ENCODE peak calls at places on chromosomes 3 and 15, in six cellular contexts. J is heart left ventricle, X is ovary, I is transverse colon, E is HCT116, F is A549. Y is an unnamed sample.
A peak's percentile ranks its signal among the peaks of the same experiment; 100 is the strongest.

GRCh38 chr15:70559223-70559823 is 204.0 kb downstream of the UACA start:
- DNase-seq in J (peak; percentile 43), X (no peak), I (peak; percentile 51), E (no peak), F (no peak), Y (no peak)

GRCh38 chr3:85259748-85260147 is 301.0 kb downstream of the CADM2 start:
- DNase-seq in J (no peak), X (no peak), I (no peak), E (no peak), F (no peak), Y (no peak)

GRCh38 chr3:45134758-45135521 is 11.2 kb downstream of the CDCP1 start:
- DNase-seq in J (no peak), X (no peak), I (no peak), E (no peak), F (no peak), Y (no peak)

GRCh38 chr15:41513282-41514227 is at the start of gene LTK:
- DNase-seq in J (no peak), X (peak; percentile 42), I (peak; percentile 52), E (peak; percentile 65), F (no peak), Y (peak; percentile 53)

GRCh38 chr3:155031191-155031590 is 48.9 kb upstream of the MME start:
- DNase-seq in J (no peak), X (no peak), I (no peak), E (no peak), F (no peak), Y (no peak)

GRCh38 chr15:26894181-26894580 is 27.3 kb downstream of the GABRA5 start:
- DNase-seq in J (no peak), X (no peak), I (no peak), E (no peak), F (no peak), Y (no peak)

GRCh38 chr3:159548675-159549335 is 439.8 kb upstream of the IL12A start:
- DNase-seq in J (no peak), X (no peak), I (no peak), E (no peak), F (no peak), Y (no peak)

GRCh38 chr3:189288348-189289235 is 116.8 kb downstream of the TPRG1 start:
- DNase-seq in J (no peak), X (no peak), I (no peak), E (no peak), F (no peak), Y (peak; percentile 44)

GRCh38 chr3:100637197-100637631 is 27.8 kb downstream of the ADGRG7 start:
- DNase-seq in J (no peak), X (no peak), I (no peak), E (no peak), F (no peak), Y (no peak)

GRCh38 chr3:195914648-195915473 is 6.5 kb upstream of the TNK2 start:
- DNase-seq in J (peak; percentile 95), X (peak; percentile 92), I (peak; percentile 94), E (peak; percentile 98), F (peak; percentile 93), Y (peak; percentile 92)

GRCh38 chr3:8499181-8499611 is 2.4 kb upstream of the LMCD1 start:
- DNase-seq in J (no peak), X (no peak), I (no peak), E (no peak), F (no peak), Y (no peak)

GRCh38 chr3:146044046-146044445 is 116.9 kb downstream of the PLOD2 start:
- DNase-seq in J (no peak), X (no peak), I (no peak), E (no peak), F (no peak), Y (no peak)

GRCh38 chr3:123287051-123287961 is 85.6 kb downstream of the SEC22A start:
- DNase-seq in J (no peak), X (no peak), I (no peak), E (no peak), F (no peak), Y (no peak)

GRCh38 chr3:90015688-90016356 is 908.4 kb downstream of the EPHA3 start:
- DNase-seq in J (peak; percentile 24), X (peak; percentile 36), I (no peak), E (no peak), F (no peak), Y (no peak)

GRCh38 chr15:95277266-95277665 is 1045.9 kb downstream of the MCTP2 start:
- DNase-seq in J (no peak), X (no peak), I (no peak), E (no peak), F (no peak), Y (no peak)

GRCh38 chr15:35603298-35603697 is 57.3 kb upstream of the DPH6 start:
- DNase-seq in J (no peak), X (no peak), I (no peak), E (no peak), F (no peak), Y (peak; percentile 12)

GRCh38 chr3:187490366-187490765 is 122.2 kb downstream of the RTP4 start:
- DNase-seq in J (no peak), X (no peak), I (no peak), E (no peak), F (no peak), Y (no peak)

GRCh38 chr15:83358972-83359564 is 74.6 kb upstream of the BNC1 start:
- DNase-seq in J (no peak), X (no peak), I (no peak), E (no peak), F (no peak), Y (no peak)

GRCh38 chr3:125077864-125078263 is 22.1 kb upstream of the HEG1 start:
- DNase-seq in J (no peak), X (no peak), I (no peak), E (no peak), F (no peak), Y (no peak)

GRCh38 chr15:81080946-81081345 is 53.1 kb upstream of the CFAP161 start:
- DNase-seq in J (no peak), X (no peak), I (no peak), E (no peak), F (no peak), Y (no peak)

GRCh38 chr3:36540898-36541518 is 160.7 kb downstream of the STAC start:
- DNase-seq in J (no peak), X (no peak), I (no peak), E (peak; percentile 12), F (peak; percentile 23), Y (no peak)

GRCh38 chr3:120094776-120095225 is 554 bp upstream of the GSK3B start:
- DNase-seq in J (peak; percentile 100), X (peak; percentile 96), I (peak; percentile 99), E (no peak), F (peak; percentile 98), Y (peak; percentile 93)

GRCh38 chr3:161548301-161548700 is 51.7 kb downstream of the OTOL1 start:
- DNase-seq in J (no peak), X (no peak), I (no peak), E (no peak), F (no peak), Y (no peak)

GRCh38 chr3:39515681-39516441 is 48.4 kb downstream of the MOBP start:
- DNase-seq in J (no peak), X (no peak), I (no peak), E (no peak), F (no peak), Y (no peak)
- TF ChIP-seq CTCF in J (no peak), X (no peak), I (no peak), E (no peak), F (no peak), Y (no peak)

DNA sequence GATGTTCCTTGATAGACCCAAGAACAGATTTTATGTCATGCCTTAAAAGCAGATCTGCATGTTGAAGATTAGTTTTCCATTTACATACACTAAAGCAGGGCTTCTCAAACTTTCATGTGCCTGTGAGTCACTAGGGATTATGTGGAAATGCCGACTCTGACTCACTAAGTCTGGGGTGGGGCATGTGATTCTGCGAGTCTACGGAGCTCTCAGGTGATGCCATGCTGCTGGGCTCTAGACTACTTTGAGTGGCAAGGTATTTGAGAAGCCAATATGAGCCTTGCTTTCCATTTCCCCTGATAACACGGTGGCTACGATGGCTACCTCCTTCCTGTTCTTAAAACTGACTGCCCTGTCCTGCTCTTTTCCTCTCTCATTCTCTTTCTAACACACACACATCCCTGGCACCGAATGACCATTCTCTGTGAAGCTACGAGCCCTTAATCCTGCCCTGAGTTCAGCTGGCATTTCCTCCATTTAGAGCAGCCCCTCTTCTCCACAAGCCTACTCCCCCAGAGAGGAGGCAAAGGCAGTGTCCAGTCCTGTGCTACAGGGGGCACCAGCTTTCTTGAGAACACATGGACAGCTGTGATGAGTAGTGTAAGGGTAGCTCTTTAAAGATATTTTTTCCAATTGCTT is 39.7 kb upstream of the PYGO1 start:
- DNase-seq in J (no peak), X (no peak), I (no peak), E (peak; percentile 92), F (peak; percentile 89), Y (no peak)
- TF ChIP-seq CTCF in J (no peak), X (no peak), I (no peak), E (no peak), F (no peak), Y (no peak)

GRCh38 chr3:4584537-4585249 is 91.5 kb downstream of the ITPR1 start:
- DNase-seq in J (no peak), X (peak; percentile 57), I (peak; percentile 15), E (no peak), F (no peak), Y (peak; percentile 43)
- TF ChIP-seq CTCF in J (peak; percentile 45), X (no peak), I (peak; percentile 5), E (no peak), F (no peak), Y (no peak)

DNA sequence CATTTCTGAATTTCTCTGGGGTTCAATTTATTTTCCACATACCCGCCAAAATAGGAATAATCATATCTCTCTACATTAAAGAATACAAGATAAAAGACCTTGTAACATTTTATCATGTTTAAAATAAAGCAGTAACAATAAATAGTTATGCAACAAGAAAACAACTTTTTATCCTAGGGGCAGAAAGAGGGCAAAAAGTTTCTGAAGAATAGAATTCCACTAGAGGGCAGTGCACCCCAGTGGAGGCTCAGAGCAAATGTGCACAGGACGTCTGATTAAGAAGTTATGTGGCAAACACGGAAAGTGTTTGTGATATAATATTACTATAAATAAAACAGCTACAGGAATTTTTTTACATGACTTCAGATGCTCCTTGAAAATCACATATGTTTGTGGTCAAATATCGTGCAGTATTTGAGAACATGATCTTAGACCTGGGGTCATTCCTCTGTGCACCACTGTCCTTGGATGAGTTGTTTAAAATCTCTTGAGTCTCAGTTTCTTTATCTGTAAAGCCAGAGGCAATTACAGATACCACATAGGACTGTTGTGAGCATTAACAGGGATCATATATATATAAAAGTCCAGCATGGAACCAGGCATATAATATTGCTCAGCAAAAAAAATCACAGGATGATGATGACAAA is 13.2 kb upstream of the PIK3R4 start:
- DNase-seq in J (peak; percentile 45), X (no peak), I (peak; percentile 60), E (peak; percentile 34), F (peak; percentile 21), Y (peak; percentile 67)
- TF ChIP-seq CTCF in J (peak; percentile 84), X (peak; percentile 57), I (peak; percentile 76), E (peak; percentile 82), F (peak; percentile 77), Y (peak; percentile 69)

DNA sequence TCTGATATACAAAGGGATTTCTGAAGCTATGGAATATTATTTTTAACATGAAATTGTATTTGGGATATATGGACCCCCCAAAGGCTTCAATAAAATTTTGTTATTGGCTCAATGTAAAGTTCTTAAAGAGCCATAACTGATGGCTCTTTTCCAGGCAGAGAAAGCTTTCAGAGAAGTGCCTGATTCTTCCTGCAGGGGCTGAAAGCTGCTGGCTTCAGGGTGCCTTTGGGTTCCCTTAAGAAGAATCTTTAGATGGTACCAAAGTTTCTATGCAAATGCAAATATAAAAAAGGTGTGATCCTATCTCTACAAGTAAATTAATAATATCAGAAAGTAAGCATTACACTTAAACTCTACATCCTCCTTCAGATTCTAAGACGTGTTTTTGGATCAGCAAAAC is 72.6 kb downstream of the NR2F2 start:
- DNase-seq in J (no peak), X (no peak), I (no peak), E (no peak), F (no peak), Y (no peak)
- TF ChIP-seq CTCF in J (no peak), X (no peak), I (no peak), E (no peak), F (no peak), Y (no peak)

GRCh38 chr15:31439328-31439727 is 112.7 kb downstream of the KLF13 start:
- DNase-seq in J (no peak), X (no peak), I (peak; percentile 66), E (peak; percentile 21), F (peak; percentile 80), Y (peak; percentile 64)
- TF ChIP-seq CTCF in J (peak; percentile 6), X (no peak), I (peak; percentile 45), E (peak; percentile 45), F (peak; percentile 58), Y (peak; percentile 59)